ENCODE peak calls at places on chromosomes 5 and 9, in five cellular contexts. One of them, this sample, is unnamed.

GRCh38 chr5:24646915-24647314 is 2.1 kb upstream of the CDH10 start:
- DNase-seq in activated CD8-positive, alpha-beta T cell treated with anti-CD3 and anti-CD28 coated beads for 36 hours: no peak
- DNase-seq in kidney epithelial cell: no peak
- DNase-seq in heart left ventricle: no peak
- DNase-seq in NB4: no peak
- DNase-seq in this sample: no peak

GRCh38 chr9:115165233-115165632 is 47.3 kb upstream of the TNC start:
- DNase-seq in kidney epithelial cell: no peak
- DNase-seq in heart left ventricle: no peak
- DNase-seq in activated CD8-positive, alpha-beta T cell treated with anti-CD3 and anti-CD28 coated beads for 36 hours: no peak
- DNase-seq in NB4: no peak
- DNase-seq in this sample: no peak

GRCh38 chr5:172835246-172836030 is 1.4 kb downstream of the ERGIC1 start:
- DNase-seq in activated CD8-positive, alpha-beta T cell treated with anti-CD3 and anti-CD28 coated beads for 36 hours: peak
- DNase-seq in NB4: no peak
- DNase-seq in heart left ventricle: no peak
- DNase-seq in kidney epithelial cell: no peak
- DNase-seq in this sample: peak

GRCh38 chr9:134546231-134546731 is 95.3 kb upstream of the COL5A1 start:
- DNase-seq in heart left ventricle: no peak
- DNase-seq in NB4: no peak
- DNase-seq in activated CD8-positive, alpha-beta T cell treated with anti-CD3 and anti-CD28 coated beads for 36 hours: no peak
- DNase-seq in kidney epithelial cell: no peak
- DNase-seq in this sample: no peak

GRCh38 chr5:79802995-79803394 is 113.4 kb downstream of the CMYA5 start:
- DNase-seq in NB4: no peak
- DNase-seq in activated CD8-positive, alpha-beta T cell treated with anti-CD3 and anti-CD28 coated beads for 36 hours: no peak
- DNase-seq in heart left ventricle: no peak
- DNase-seq in kidney epithelial cell: no peak
- DNase-seq in this sample: no peak

GRCh38 chr9:16885896-16886295 is 15.4 kb upstream of the BNC2 start:
- DNase-seq in heart left ventricle: no peak
- DNase-seq in NB4: peak
- DNase-seq in activated CD8-positive, alpha-beta T cell treated with anti-CD3 and anti-CD28 coated beads for 36 hours: no peak
- DNase-seq in kidney epithelial cell: no peak
- DNase-seq in this sample: no peak

GRCh38 chr9:86183225-86183808 is 76.1 kb downstream of the C9orf153 start:
- DNase-seq in NB4: no peak
- DNase-seq in heart left ventricle: no peak
- DNase-seq in activated CD8-positive, alpha-beta T cell treated with anti-CD3 and anti-CD28 coated beads for 36 hours: no peak
- DNase-seq in kidney epithelial cell: no peak
- DNase-seq in this sample: no peak

GRCh38 chr9:32635362-32635761 is at the start of gene TAF1L:
- DNase-seq in activated CD8-positive, alpha-beta T cell treated with anti-CD3 and anti-CD28 coated beads for 36 hours: no peak
- DNase-seq in heart left ventricle: no peak
- DNase-seq in kidney epithelial cell: no peak
- DNase-seq in NB4: no peak
- DNase-seq in this sample: no peak

GRCh38 chr5:43573058-43573457 is 16.2 kb upstream of the PAIP1 start:
- DNase-seq in heart left ventricle: no peak
- DNase-seq in NB4: no peak
- DNase-seq in kidney epithelial cell: no peak
- DNase-seq in activated CD8-positive, alpha-beta T cell treated with anti-CD3 and anti-CD28 coated beads for 36 hours: no peak
- DNase-seq in this sample: no peak

GRCh38 chr5:131109540-131110255 is 55.4 kb downstream of the HINT1 start:
- DNase-seq in kidney epithelial cell: no peak
- DNase-seq in NB4: peak
- DNase-seq in activated CD8-positive, alpha-beta T cell treated with anti-CD3 and anti-CD28 coated beads for 36 hours: peak
- DNase-seq in heart left ventricle: no peak
- DNase-seq in this sample: peak

GRCh38 chr5:78287833-78288232 is 6.7 kb downstream of the AP3B1 start:
- DNase-seq in activated CD8-positive, alpha-beta T cell treated with anti-CD3 and anti-CD28 coated beads for 36 hours: no peak
- DNase-seq in NB4: peak
- DNase-seq in kidney epithelial cell: peak
- DNase-seq in heart left ventricle: no peak
- DNase-seq in this sample: no peak

GRCh38 chr9:27535701-27536118 is 6.1 kb upstream of the MOB3B start:
- DNase-seq in kidney epithelial cell: no peak
- DNase-seq in NB4: peak
- DNase-seq in activated CD8-positive, alpha-beta T cell treated with anti-CD3 and anti-CD28 coated beads for 36 hours: peak
- DNase-seq in heart left ventricle: no peak
- DNase-seq in this sample: no peak

GRCh38 chr9:124818431-124819281 is 34.6 kb upstream of the WDR38 start:
- DNase-seq in kidney epithelial cell: peak
- DNase-seq in activated CD8-positive, alpha-beta T cell treated with anti-CD3 and anti-CD28 coated beads for 36 hours: peak
- DNase-seq in heart left ventricle: no peak
- DNase-seq in NB4: peak
- DNase-seq in this sample: no peak

GRCh38 chr5:32254987-32255900 is 57.5 kb downstream of the MTMR12 start:
- DNase-seq in activated CD8-positive, alpha-beta T cell treated with anti-CD3 and anti-CD28 coated beads for 36 hours: no peak
- DNase-seq in heart left ventricle: no peak
- DNase-seq in NB4: no peak
- DNase-seq in kidney epithelial cell: no peak
- DNase-seq in this sample: no peak

GRCh38 chr5:14776640-14777039 is 94.9 kb downstream of the ANKH start:
- DNase-seq in heart left ventricle: no peak
- DNase-seq in NB4: no peak
- DNase-seq in activated CD8-positive, alpha-beta T cell treated with anti-CD3 and anti-CD28 coated beads for 36 hours: no peak
- DNase-seq in kidney epithelial cell: no peak
- DNase-seq in this sample: no peak

GRCh38 chr9:114372971-114373591 is 14.7 kb downstream of the AKNA start:
- DNase-seq in activated CD8-positive, alpha-beta T cell treated with anti-CD3 and anti-CD28 coated beads for 36 hours: peak
- DNase-seq in kidney epithelial cell: no peak
- DNase-seq in heart left ventricle: peak
- DNase-seq in NB4: peak
- DNase-seq in this sample: peak

GRCh38 chr9:87063246-87063645 is 115.9 kb upstream of the GAS1 start:
- DNase-seq in kidney epithelial cell: no peak
- DNase-seq in activated CD8-positive, alpha-beta T cell treated with anti-CD3 and anti-CD28 coated beads for 36 hours: no peak
- DNase-seq in NB4: no peak
- DNase-seq in heart left ventricle: no peak
- DNase-seq in this sample: no peak

GRCh38 chr9:124024107-124024506 is 12.5 kb downstream of the LHX2 start:
- DNase-seq in NB4: no peak
- DNase-seq in activated CD8-positive, alpha-beta T cell treated with anti-CD3 and anti-CD28 coated beads for 36 hours: no peak
- DNase-seq in heart left ventricle: no peak
- DNase-seq in kidney epithelial cell: no peak
- DNase-seq in this sample: no peak

GRCh38 chr5:128412145-128412930 is 125.7 kb downstream of the FBN2 start:
- DNase-seq in activated CD8-positive, alpha-beta T cell treated with anti-CD3 and anti-CD28 coated beads for 36 hours: no peak
- DNase-seq in kidney epithelial cell: no peak
- DNase-seq in NB4: no peak
- DNase-seq in heart left ventricle: no peak
- DNase-seq in this sample: no peak
- TF ChIP-seq CTCF in activated CD8-positive, alpha-beta T cell treated with anti-CD3 and anti-CD28 coated beads for 36 hours: no peak
- TF ChIP-seq CTCF in kidney epithelial cell: no peak
- TF ChIP-seq CTCF in NB4: no peak
- TF ChIP-seq CTCF in heart left ventricle: no peak
- TF ChIP-seq CTCF in this sample: no peak

GRCh38 chr5:127324756-127325155 is 34.2 kb downstream of the MEGF10 start:
- DNase-seq in NB4: no peak
- DNase-seq in activated CD8-positive, alpha-beta T cell treated with anti-CD3 and anti-CD28 coated beads for 36 hours: no peak
- DNase-seq in heart left ventricle: no peak
- DNase-seq in kidney epithelial cell: no peak
- DNase-seq in this sample: no peak

GRCh38 chr5:127322405-127322804 is 31.8 kb downstream of the MEGF10 start:
- DNase-seq in heart left ventricle: no peak
- DNase-seq in activated CD8-positive, alpha-beta T cell treated with anti-CD3 and anti-CD28 coated beads for 36 hours: no peak
- DNase-seq in NB4: no peak
- DNase-seq in kidney epithelial cell: no peak
- DNase-seq in this sample: no peak

GRCh38 chr5:127330116-127330515 is 39.5 kb downstream of the MEGF10 start:
- DNase-seq in NB4: no peak
- DNase-seq in activated CD8-positive, alpha-beta T cell treated with anti-CD3 and anti-CD28 coated beads for 36 hours: no peak
- DNase-seq in kidney epithelial cell: no peak
- DNase-seq in heart left ventricle: no peak
- DNase-seq in this sample: no peak

GRCh38 chr5:127321465-127321864 is 30.9 kb downstream of the MEGF10 start:
- DNase-seq in activated CD8-positive, alpha-beta T cell treated with anti-CD3 and anti-CD28 coated beads for 36 hours: no peak
- DNase-seq in heart left ventricle: no peak
- DNase-seq in kidney epithelial cell: no peak
- DNase-seq in NB4: no peak
- DNase-seq in this sample: no peak

GRCh38 chr5:127326438-127326837 is 35.8 kb downstream of the MEGF10 start:
- DNase-seq in activated CD8-positive, alpha-beta T cell treated with anti-CD3 and anti-CD28 coated beads for 36 hours: no peak
- DNase-seq in kidney epithelial cell: no peak
- DNase-seq in NB4: no peak
- DNase-seq in heart left ventricle: no peak
- DNase-seq in this sample: no peak
- TF ChIP-seq CTCF in activated CD8-positive, alpha-beta T cell treated with anti-CD3 and anti-CD28 coated beads for 36 hours: no peak
- TF ChIP-seq CTCF in kidney epithelial cell: no peak
- TF ChIP-seq CTCF in NB4: no peak
- TF ChIP-seq CTCF in heart left ventricle: no peak
- TF ChIP-seq CTCF in this sample: no peak

GRCh38 chr5:73747696-73748380 is 121.8 kb downstream of the ARHGEF28 start:
- DNase-seq in activated CD8-positive, alpha-beta T cell treated with anti-CD3 and anti-CD28 coated beads for 36 hours: no peak
- DNase-seq in kidney epithelial cell: no peak
- DNase-seq in heart left ventricle: no peak
- DNase-seq in NB4: no peak
- DNase-seq in this sample: no peak

GRCh38 chr5:73743161-73743560 is 117.2 kb downstream of the ARHGEF28 start:
- DNase-seq in kidney epithelial cell: no peak
- DNase-seq in heart left ventricle: no peak
- DNase-seq in NB4: no peak
- DNase-seq in activated CD8-positive, alpha-beta T cell treated with anti-CD3 and anti-CD28 coated beads for 36 hours: no peak
- DNase-seq in this sample: no peak

GRCh38 chr5:73746608-73747007 is 120.6 kb downstream of the ARHGEF28 start:
- DNase-seq in heart left ventricle: no peak
- DNase-seq in NB4: no peak
- DNase-seq in kidney epithelial cell: no peak
- DNase-seq in activated CD8-positive, alpha-beta T cell treated with anti-CD3 and anti-CD28 coated beads for 36 hours: no peak
- DNase-seq in this sample: no peak

GRCh38 chr5:73748510-73749410 is 122.8 kb downstream of the ARHGEF28 start:
- DNase-seq in heart left ventricle: peak
- DNase-seq in kidney epithelial cell: no peak
- DNase-seq in NB4: peak
- DNase-seq in activated CD8-positive, alpha-beta T cell treated with anti-CD3 and anti-CD28 coated beads for 36 hours: no peak
- DNase-seq in this sample: no peak

GRCh38 chr5:73745806-73746205 is 119.8 kb downstream of the ARHGEF28 start:
- DNase-seq in kidney epithelial cell: no peak
- DNase-seq in NB4: no peak
- DNase-seq in heart left ventricle: no peak
- DNase-seq in activated CD8-positive, alpha-beta T cell treated with anti-CD3 and anti-CD28 coated beads for 36 hours: no peak
- DNase-seq in this sample: no peak
- TF ChIP-seq CTCF in kidney epithelial cell: no peak
- TF ChIP-seq CTCF in NB4: no peak
- TF ChIP-seq CTCF in heart left ventricle: no peak
- TF ChIP-seq CTCF in activated CD8-positive, alpha-beta T cell treated with anti-CD3 and anti-CD28 coated beads for 36 hours: no peak
- TF ChIP-seq CTCF in this sample: no peak

GRCh38 chr5:37495210-37495609 is 116.1 kb downstream of the WDR70 start:
- DNase-seq in heart left ventricle: no peak
- DNase-seq in activated CD8-positive, alpha-beta T cell treated with anti-CD3 and anti-CD28 coated beads for 36 hours: no peak
- DNase-seq in NB4: peak
- DNase-seq in kidney epithelial cell: no peak
- DNase-seq in this sample: no peak
- TF ChIP-seq CTCF in heart left ventricle: no peak
- TF ChIP-seq CTCF in activated CD8-positive, alpha-beta T cell treated with anti-CD3 and anti-CD28 coated beads for 36 hours: no peak
- TF ChIP-seq CTCF in NB4: no peak
- TF ChIP-seq CTCF in kidney epithelial cell: peak
- TF ChIP-seq CTCF in this sample: no peak

GRCh38 chr5:55911784-55912653 is 60.9 kb downstream of the IL31RA start:
- DNase-seq in activated CD8-positive, alpha-beta T cell treated with anti-CD3 and anti-CD28 coated beads for 36 hours: no peak
- DNase-seq in NB4: peak
- DNase-seq in kidney epithelial cell: no peak
- DNase-seq in heart left ventricle: no peak
- DNase-seq in this sample: no peak
- TF ChIP-seq CTCF in activated CD8-positive, alpha-beta T cell treated with anti-CD3 and anti-CD28 coated beads for 36 hours: no peak
- TF ChIP-seq CTCF in NB4: no peak
- TF ChIP-seq CTCF in kidney epithelial cell: no peak
- TF ChIP-seq CTCF in heart left ventricle: no peak
- TF ChIP-seq CTCF in this sample: no peak

GRCh38 chr5:166957763-166958162 is 1333.7 kb upstream of the WWC1 start:
- DNase-seq in heart left ventricle: no peak
- DNase-seq in activated CD8-positive, alpha-beta T cell treated with anti-CD3 and anti-CD28 coated beads for 36 hours: no peak
- DNase-seq in NB4: no peak
- DNase-seq in kidney epithelial cell: no peak
- DNase-seq in this sample: no peak

GRCh38 chr5:166961938-166962337 is 1329.5 kb upstream of the WWC1 start:
- DNase-seq in NB4: no peak
- DNase-seq in heart left ventricle: no peak
- DNase-seq in activated CD8-positive, alpha-beta T cell treated with anti-CD3 and anti-CD28 coated beads for 36 hours: no peak
- DNase-seq in kidney epithelial cell: no peak
- DNase-seq in this sample: no peak

GRCh38 chr5:166962470-166962869 is 1329.0 kb upstream of the WWC1 start:
- DNase-seq in kidney epithelial cell: no peak
- DNase-seq in NB4: no peak
- DNase-seq in heart left ventricle: peak
- DNase-seq in activated CD8-positive, alpha-beta T cell treated with anti-CD3 and anti-CD28 coated beads for 36 hours: no peak
- DNase-seq in this sample: no peak

DNA sequence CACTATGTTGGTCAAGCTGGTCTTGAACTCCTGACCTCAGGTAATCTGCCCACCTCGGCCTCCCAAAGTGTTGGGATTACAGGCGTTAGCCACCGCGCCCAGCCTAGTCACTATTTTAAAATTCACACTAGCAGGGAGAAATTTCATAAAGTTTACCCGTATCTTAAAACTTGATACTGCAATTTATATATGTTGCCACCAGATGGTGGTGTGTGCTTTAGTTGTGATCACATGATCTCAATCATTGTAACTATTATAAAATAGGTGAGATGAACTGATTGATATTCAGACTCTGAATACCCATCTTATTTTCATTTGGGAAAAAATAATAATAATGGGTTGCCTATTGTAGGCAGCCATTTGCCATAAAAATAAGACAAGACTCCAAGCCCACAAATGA is 1330.4 kb upstream of the WWC1 start:
- DNase-seq in kidney epithelial cell: no peak
- DNase-seq in heart left ventricle: no peak
- DNase-seq in activated CD8-positive, alpha-beta T cell treated with anti-CD3 and anti-CD28 coated beads for 36 hours: no peak
- DNase-seq in NB4: peak
- DNase-seq in this sample: no peak
- TF ChIP-seq CTCF in kidney epithelial cell: peak
- TF ChIP-seq CTCF in heart left ventricle: no peak
- TF ChIP-seq CTCF in activated CD8-positive, alpha-beta T cell treated with anti-CD3 and anti-CD28 coated beads for 36 hours: no peak
- TF ChIP-seq CTCF in NB4: no peak
- TF ChIP-seq CTCF in this sample: no peak

DNA sequence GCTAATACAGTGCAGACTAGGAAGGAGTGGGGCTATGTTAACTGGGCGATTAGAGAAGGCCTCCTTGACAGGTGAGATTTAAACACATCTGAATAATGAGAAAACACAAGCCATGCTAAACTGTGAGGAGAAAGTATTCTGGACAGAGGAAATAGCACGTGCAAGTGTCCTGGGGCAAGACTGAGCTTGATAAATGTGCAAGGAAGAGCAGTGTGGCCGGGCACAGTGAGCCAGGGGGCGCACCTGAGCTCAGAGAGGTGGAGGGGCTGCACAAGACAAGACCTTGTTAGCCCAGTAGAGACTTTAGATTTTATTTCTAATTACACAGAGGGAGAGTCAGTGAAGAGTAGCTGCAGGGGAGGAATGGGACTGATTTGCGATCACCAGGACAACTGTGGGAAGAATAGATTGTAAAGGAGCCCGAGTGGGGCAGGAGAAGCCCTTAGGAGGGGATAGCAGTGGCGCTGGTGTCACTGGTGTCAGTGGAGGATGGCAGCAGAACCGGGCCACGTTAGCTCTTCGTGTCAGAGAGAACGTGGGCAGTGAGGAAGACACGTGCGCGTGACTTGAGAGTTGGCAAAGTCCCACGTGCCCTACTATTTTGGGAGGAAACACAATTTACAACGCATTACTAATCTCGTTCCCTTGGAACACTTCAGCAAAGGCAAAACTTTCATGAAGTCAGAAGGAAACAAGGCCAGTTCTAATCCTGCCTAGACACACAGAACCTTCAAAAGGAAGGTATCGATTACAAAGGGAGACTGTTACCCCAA is 17.9 kb upstream of the C5orf47 start:
- DNase-seq in heart left ventricle: no peak
- DNase-seq in NB4: peak
- DNase-seq in kidney epithelial cell: no peak
- DNase-seq in activated CD8-positive, alpha-beta T cell treated with anti-CD3 and anti-CD28 coated beads for 36 hours: no peak
- DNase-seq in this sample: no peak
- TF ChIP-seq CTCF in heart left ventricle: no peak
- TF ChIP-seq CTCF in NB4: peak
- TF ChIP-seq CTCF in kidney epithelial cell: no peak
- TF ChIP-seq CTCF in activated CD8-positive, alpha-beta T cell treated with anti-CD3 and anti-CD28 coated beads for 36 hours: peak
- TF ChIP-seq CTCF in this sample: peak

This sample was measured in GM13977.